ENCODE peak calls at places on chromosomes 4 and X, in seven cellular contexts. One of them, this sample, is unnamed.

GRCh38 chr4:70849277-70849676 is 9.6 kb upstream of the GRSF1 start:
- DNase-seq in T-helper 9 cell: no peak
- DNase-seq in DMS153: no peak
- DNase-seq in thyroid gland: no peak
- DNase-seq in RWPE1: no peak
- DNase-seq in non-pigmented ciliary epithelial cell: no peak
- DNase-seq in occipital lobe: no peak
- DNase-seq in this sample: no peak

GRCh38 chrX:9416562-9417319 is 48.1 kb upstream of the TBL1X start:
- DNase-seq in T-helper 9 cell: no peak
- DNase-seq in DMS153: no peak
- DNase-seq in thyroid gland: no peak
- DNase-seq in RWPE1: no peak
- DNase-seq in non-pigmented ciliary epithelial cell: no peak
- DNase-seq in occipital lobe: no peak
- DNase-seq in this sample: peak

GRCh38 chrX:68932611-68933010 is 103.8 kb downstream of the EFNB1 start:
- DNase-seq in T-helper 9 cell: no peak
- DNase-seq in DMS153: no peak
- DNase-seq in thyroid gland: no peak
- DNase-seq in RWPE1: no peak
- DNase-seq in non-pigmented ciliary epithelial cell: no peak
- DNase-seq in occipital lobe: no peak
- DNase-seq in this sample: no peak

GRCh38 chrX:10549280-10549679 is 71.1 kb downstream of the MID1 start:
- DNase-seq in T-helper 9 cell: no peak
- DNase-seq in DMS153: no peak
- DNase-seq in thyroid gland: no peak
- DNase-seq in RWPE1: no peak
- DNase-seq in non-pigmented ciliary epithelial cell: no peak
- DNase-seq in occipital lobe: no peak
- DNase-seq in this sample: no peak

GRCh38 chr4:149961876-149962597 is 116.2 kb upstream of the DCLK2 start:
- DNase-seq in T-helper 9 cell: no peak
- DNase-seq in DMS153: no peak
- DNase-seq in thyroid gland: no peak
- DNase-seq in RWPE1: no peak
- DNase-seq in non-pigmented ciliary epithelial cell: peak
- DNase-seq in occipital lobe: no peak
- DNase-seq in this sample: peak

GRCh38 chr4:153227501-153227900 is 23.3 kb downstream of the TRIM2 start:
- DNase-seq in T-helper 9 cell: no peak
- DNase-seq in DMS153: no peak
- DNase-seq in thyroid gland: no peak
- DNase-seq in RWPE1: no peak
- DNase-seq in non-pigmented ciliary epithelial cell: no peak
- DNase-seq in occipital lobe: no peak
- DNase-seq in this sample: no peak

GRCh38 chrX:94742772-94743171 is 1068.8 kb downstream of the FAM133A start:
- DNase-seq in T-helper 9 cell: no peak
- DNase-seq in DMS153: no peak
- DNase-seq in thyroid gland: no peak
- DNase-seq in RWPE1: no peak
- DNase-seq in non-pigmented ciliary epithelial cell: no peak
- DNase-seq in occipital lobe: no peak
- DNase-seq in this sample: no peak

GRCh38 chr4:25919676-25920075 is 5.7 kb downstream of the SMIM20 start:
- DNase-seq in T-helper 9 cell: no peak
- DNase-seq in DMS153: no peak
- DNase-seq in thyroid gland: no peak
- DNase-seq in RWPE1: no peak
- DNase-seq in non-pigmented ciliary epithelial cell: no peak
- DNase-seq in occipital lobe: no peak
- DNase-seq in this sample: no peak

GRCh38 chrX:102651968-102652744 is 873 bp downstream of the GPRASP1 start:
- DNase-seq in T-helper 9 cell: peak
- DNase-seq in DMS153: no peak
- DNase-seq in thyroid gland: peak
- DNase-seq in RWPE1: no peak
- DNase-seq in non-pigmented ciliary epithelial cell: no peak
- DNase-seq in occipital lobe: peak
- DNase-seq in this sample: peak

GRCh38 chrX:12245650-12246645 is 107.7 kb downstream of the FRMPD4 start:
- DNase-seq in T-helper 9 cell: no peak
- DNase-seq in DMS153: no peak
- DNase-seq in thyroid gland: no peak
- DNase-seq in RWPE1: no peak
- DNase-seq in non-pigmented ciliary epithelial cell: peak
- DNase-seq in occipital lobe: no peak
- DNase-seq in this sample: peak

GRCh38 chr4:138555584-138555983 is 313.4 kb upstream of the SLC7A11 start:
- DNase-seq in T-helper 9 cell: no peak
- DNase-seq in DMS153: no peak
- DNase-seq in thyroid gland: no peak
- DNase-seq in RWPE1: no peak
- DNase-seq in non-pigmented ciliary epithelial cell: no peak
- DNase-seq in occipital lobe: no peak
- DNase-seq in this sample: peak

GRCh38 chr4:24980064-24980690 is 50.6 kb downstream of the LGI2 start:
- DNase-seq in T-helper 9 cell: peak
- DNase-seq in DMS153: no peak
- DNase-seq in thyroid gland: peak
- DNase-seq in RWPE1: peak
- DNase-seq in non-pigmented ciliary epithelial cell: peak
- DNase-seq in occipital lobe: peak
- DNase-seq in this sample: peak

GRCh38 chr4:19135886-19136633 is 1114.5 kb upstream of the LCORL start:
- DNase-seq in T-helper 9 cell: no peak
- DNase-seq in DMS153: no peak
- DNase-seq in thyroid gland: no peak
- DNase-seq in RWPE1: no peak
- DNase-seq in non-pigmented ciliary epithelial cell: no peak
- DNase-seq in occipital lobe: no peak
- DNase-seq in this sample: no peak

GRCh38 chr4:150178161-150178560 is 99.9 kb downstream of the DCLK2 start:
- DNase-seq in T-helper 9 cell: no peak
- DNase-seq in DMS153: no peak
- DNase-seq in thyroid gland: no peak
- DNase-seq in RWPE1: no peak
- DNase-seq in non-pigmented ciliary epithelial cell: peak
- DNase-seq in occipital lobe: no peak
- DNase-seq in this sample: peak

GRCh38 chrX:153974003-153974725 is 1.6 kb downstream of the TMEM187 start:
- DNase-seq in T-helper 9 cell: no peak
- DNase-seq in DMS153: no peak
- DNase-seq in thyroid gland: no peak
- DNase-seq in RWPE1: no peak
- DNase-seq in non-pigmented ciliary epithelial cell: no peak
- DNase-seq in occipital lobe: no peak
- DNase-seq in this sample: no peak

GRCh38 chr4:115275615-115276014 is 162.2 kb upstream of the NDST4 start:
- DNase-seq in T-helper 9 cell: no peak
- DNase-seq in DMS153: no peak
- DNase-seq in thyroid gland: no peak
- DNase-seq in RWPE1: no peak
- DNase-seq in non-pigmented ciliary epithelial cell: no peak
- DNase-seq in occipital lobe: no peak
- DNase-seq in this sample: no peak

GRCh38 chr4:177673980-177674504 is 231.8 kb upstream of the AGA start:
- DNase-seq in T-helper 9 cell: no peak
- DNase-seq in DMS153: no peak
- DNase-seq in thyroid gland: no peak
- DNase-seq in RWPE1: no peak
- DNase-seq in non-pigmented ciliary epithelial cell: no peak
- DNase-seq in occipital lobe: no peak
- DNase-seq in this sample: peak

GRCh38 chr4:43331226-43332078 is 438.9 kb downstream of the GRXCR1 start:
- DNase-seq in T-helper 9 cell: no peak
- DNase-seq in DMS153: no peak
- DNase-seq in thyroid gland: no peak
- DNase-seq in RWPE1: peak
- DNase-seq in non-pigmented ciliary epithelial cell: peak
- DNase-seq in occipital lobe: no peak
- DNase-seq in this sample: peak

GRCh38 chr4:90113881-90114457 is 13.2 kb upstream of the CCSER1 start:
- DNase-seq in T-helper 9 cell: no peak
- DNase-seq in DMS153: no peak
- DNase-seq in thyroid gland: no peak
- DNase-seq in RWPE1: no peak
- DNase-seq in non-pigmented ciliary epithelial cell: no peak
- DNase-seq in occipital lobe: no peak
- DNase-seq in this sample: no peak

GRCh38 chr4:5708171-5708828 is at the start of gene EVC2:
- DNase-seq in T-helper 9 cell: no peak
- DNase-seq in DMS153: no peak
- DNase-seq in thyroid gland: peak
- DNase-seq in RWPE1: peak
- DNase-seq in non-pigmented ciliary epithelial cell: no peak
- DNase-seq in occipital lobe: no peak
- DNase-seq in this sample: peak

GRCh38 chrX:71439898-71440297 is 73.7 kb downstream of the TAF1 start:
- DNase-seq in T-helper 9 cell: no peak
- DNase-seq in DMS153: no peak
- DNase-seq in thyroid gland: no peak
- DNase-seq in RWPE1: no peak
- DNase-seq in non-pigmented ciliary epithelial cell: no peak
- DNase-seq in occipital lobe: no peak
- DNase-seq in this sample: no peak

GRCh38 chrX:39133971-39134370 is 332.7 kb downstream of the MID1IP1 start:
- DNase-seq in T-helper 9 cell: no peak
- DNase-seq in DMS153: peak
- DNase-seq in thyroid gland: no peak
- DNase-seq in RWPE1: no peak
- DNase-seq in non-pigmented ciliary epithelial cell: no peak
- DNase-seq in occipital lobe: no peak
- DNase-seq in this sample: no peak

GRCh38 chrX:1480082-1480785 is 27.5 kb upstream of the ASMTL start:
- DNase-seq in T-helper 9 cell: no peak
- DNase-seq in DMS153: no peak
- DNase-seq in thyroid gland: no peak
- DNase-seq in RWPE1: no peak
- DNase-seq in non-pigmented ciliary epithelial cell: no peak
- DNase-seq in occipital lobe: no peak
- DNase-seq in this sample: no peak

GRCh38 chr4:94221930-94222329 is 14.3 kb downstream of the SMARCAD1 start:
- DNase-seq in T-helper 9 cell: no peak
- DNase-seq in DMS153: no peak
- DNase-seq in thyroid gland: no peak
- DNase-seq in RWPE1: no peak
- DNase-seq in non-pigmented ciliary epithelial cell: no peak
- DNase-seq in occipital lobe: no peak
- DNase-seq in this sample: no peak

GRCh38 chr4:76905521-76905920 is 7.6 kb upstream of the SOWAHB start:
- DNase-seq in T-helper 9 cell: no peak
- DNase-seq in DMS153: no peak
- DNase-seq in thyroid gland: no peak
- DNase-seq in RWPE1: no peak
- DNase-seq in non-pigmented ciliary epithelial cell: peak
- DNase-seq in occipital lobe: no peak
- DNase-seq in this sample: peak

GRCh38 chrX:41666251-41666650 is 22.5 kb upstream of the GPR34 start:
- DNase-seq in T-helper 9 cell: no peak
- DNase-seq in DMS153: no peak
- DNase-seq in thyroid gland: no peak
- DNase-seq in RWPE1: no peak
- DNase-seq in non-pigmented ciliary epithelial cell: no peak
- DNase-seq in occipital lobe: no peak
- DNase-seq in this sample: peak

GRCh38 chrX:47093248-47093647 is 15.0 kb downstream of the RGN start:
- DNase-seq in T-helper 9 cell: no peak
- DNase-seq in DMS153: no peak
- DNase-seq in thyroid gland: no peak
- DNase-seq in RWPE1: peak
- DNase-seq in non-pigmented ciliary epithelial cell: peak
- DNase-seq in occipital lobe: no peak
- DNase-seq in this sample: peak

GRCh38 chr4:88138561-88138960 is 19.9 kb downstream of the ABCG2 start:
- DNase-seq in T-helper 9 cell: no peak
- DNase-seq in DMS153: no peak
- DNase-seq in thyroid gland: no peak
- DNase-seq in RWPE1: peak
- DNase-seq in non-pigmented ciliary epithelial cell: peak
- DNase-seq in occipital lobe: no peak
- DNase-seq in this sample: peak

This sample was measured in amniotic epithelial cell.